ENCODE peak calls at places on chromosomes 6 and 20, in ten cellular contexts. E is endodermal cell, H is uterus, F is GM12864, S is NB4, U is GM20000, V is left ventricle myocardium inferior, Y is neural crest cell, B is AG10803, R is cardiac muscle cell. T is an unnamed sample.

GRCh38 chr6:157668690-157669089 is 154.4 kb upstream of the SNX9 start:
- DNase-seq in V (no peak), U (no peak), F (no peak), S (no peak), H (no peak), Y (no peak), R (no peak), E (no peak), B (no peak), T (no peak)

GRCh38 chr20:33310327-33310899 is 27.4 kb downstream of the BPIFB1 start:
- DNase-seq in F (no peak), S (no peak), U (no peak), E (no peak), R (no peak), Y (no peak), H (no peak), B (no peak), V (no peak), T (no peak)

GRCh38 chr20:44765647-44766367 is 20.1 kb downstream of the KCNK15 start:
- DNase-seq in S (no peak), B (no peak), H (no peak), V (no peak), R (peak; percentile 7), E (no peak), F (no peak), Y (no peak), U (no peak), T (no peak)

GRCh38 chr6:141202641-141203040 is 930.1 kb upstream of the GJE1 start:
- DNase-seq in U (no peak), V (no peak), H (no peak), R (no peak), E (no peak), Y (no peak), B (peak; percentile 73), F (no peak), S (no peak), T (no peak)

GRCh38 chr6:43496370-43497128 is 13.6 kb downstream of the LRRC73 start:
- DNase-seq in U (peak; percentile 54), B (peak; percentile 65), Y (no peak), S (peak; percentile 34), F (no peak), E (peak; percentile 85), H (no peak), R (peak; percentile 46), V (no peak), T (peak; percentile 54)

GRCh38 chr20:58366866-58367265 is 22.2 kb upstream of the VAPB start:
- DNase-seq in Y (no peak), V (no peak), E (no peak), S (no peak), F (no peak), R (no peak), U (no peak), H (no peak), B (peak; percentile 69), T (no peak)

GRCh38 chr6:131383421-131384411 is 189.3 kb upstream of the ARG1 start:
- DNase-seq in Y (no peak), V (no peak), S (no peak), E (peak; percentile 55), H (no peak), R (no peak), B (peak; percentile 72), F (no peak), U (no peak), T (no peak)

GRCh38 chr6:160224599-160225237 is 33.9 kb downstream of the SLC22A2 start:
- DNase-seq in S (no peak), R (no peak), U (no peak), V (no peak), H (no peak), F (no peak), E (no peak), B (no peak), Y (no peak), T (no peak)

GRCh38 chr6:119957195-119957594 is 607.6 kb upstream of the MAN1A1 start:
- DNase-seq in Y (no peak), R (no peak), U (no peak), S (no peak), F (no peak), B (no peak), E (peak; percentile 79), H (no peak), V (no peak), T (no peak)

GRCh38 chr20:63102720-63103375 is 96.1 kb upstream of the BHLHE23 start:
- DNase-seq in U (peak; percentile 84), B (peak; percentile 42), V (peak; percentile 39), Y (no peak), E (peak; percentile 69), H (peak; percentile 41), R (peak; percentile 62), F (no peak), S (no peak), T (peak; percentile 20)

GRCh38 chr20:57856658-57857057 is 146.8 kb upstream of the PMEPA1 start:
- DNase-seq in B (no peak), V (no peak), S (no peak), H (no peak), R (no peak), E (peak; percentile 6), Y (no peak), F (no peak), U (no peak), T (no peak)

GRCh38 chr6:122869437-122870024 is 80.5 kb downstream of the SMPDL3A start:
- DNase-seq in B (peak; percentile 45), S (peak; percentile 59), V (no peak), F (no peak), R (peak; percentile 66), H (peak; percentile 14), E (peak; percentile 71), Y (peak; percentile 22), U (peak; percentile 36), T (peak; percentile 27)

GRCh38 chr20:37279820-37280219 is 9.6 kb upstream of the MANBAL start:
- DNase-seq in E (no peak), H (no peak), V (no peak), B (no peak), U (no peak), S (no peak), Y (no peak), F (no peak), R (no peak), T (no peak)

GRCh38 chr6:31836676-31837611 is 9.4 kb downstream of the HSPA1B start:
- DNase-seq in E (no peak), V (no peak), F (no peak), B (peak; percentile 34), R (peak; percentile 43), H (no peak), U (no peak), Y (no peak), S (peak; percentile 50), T (no peak)

DNA sequence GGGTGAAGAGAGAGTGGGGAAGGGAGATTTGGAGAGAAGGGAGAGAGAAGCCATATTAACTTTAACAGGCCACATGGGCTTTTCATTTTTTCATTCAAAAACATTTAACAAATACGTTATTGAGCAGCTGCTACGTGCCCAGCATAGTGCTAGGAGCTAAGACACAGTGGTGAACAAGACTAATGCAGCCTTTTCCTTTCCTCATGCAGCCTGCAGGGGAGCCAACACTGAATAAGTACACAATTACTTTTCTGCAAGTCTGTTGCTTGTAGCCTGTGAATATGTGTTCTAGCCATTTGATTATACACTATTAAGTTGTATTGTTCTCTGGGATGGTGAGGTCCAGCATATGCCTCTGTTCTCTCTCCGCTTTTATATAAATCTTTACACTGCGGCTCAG is 1.9 kb upstream of the BLOC1S5 start:
- DNase-seq in R (no peak), F (no peak), U (no peak), H (no peak), E (peak; percentile 50), Y (no peak), B (no peak), V (no peak), S (peak; percentile 13), T (no peak)
- TF ChIP-seq CTCF in R (no peak), F (peak; percentile 45), U (no peak), H (no peak), E (peak; percentile 60), Y (peak; percentile 18), B (no peak), V (no peak), S (peak; percentile 8), T (no peak)

GRCh38 chr20:35144694-35145093 is 2.4 kb downstream of the EDEM2 start:
- DNase-seq in R (no peak), F (no peak), H (no peak), U (peak; percentile 50), E (no peak), V (no peak), B (no peak), Y (no peak), S (peak; percentile 68), T (no peak)

GRCh38 chr20:35146299-35146921 is 726 bp downstream of the EDEM2 start:
- DNase-seq in U (no peak), Y (peak; percentile 15), R (no peak), E (peak; percentile 82), F (no peak), S (peak; percentile 51), B (no peak), H (no peak), V (no peak), T (peak; percentile 36)

GRCh38 chr20:35146922-35147574 is at the start of gene EDEM2:
- DNase-seq in H (peak; percentile 95), B (peak; percentile 94), V (peak; percentile 95), F (peak; percentile 91), E (peak; percentile 98), Y (peak; percentile 98), U (peak; percentile 94), S (peak; percentile 97), R (peak; percentile 97), T (peak; percentile 97)

GRCh38 chr20:35145141-35145564 is 2.0 kb downstream of the EDEM2 start:
- DNase-seq in F (no peak), U (peak; percentile 63), Y (no peak), H (no peak), V (no peak), R (peak; percentile 81), E (peak; percentile 48), S (peak; percentile 72), B (peak; percentile 61), T (no peak)
- TF ChIP-seq CTCF in F (peak; percentile 51), U (peak; percentile 62), Y (peak; percentile 79), H (peak; percentile 58), V (peak; percentile 88), R (peak; percentile 79), E (peak; percentile 89), S (peak; percentile 63), B (peak; percentile 74), T (peak; percentile 54)

DNA sequence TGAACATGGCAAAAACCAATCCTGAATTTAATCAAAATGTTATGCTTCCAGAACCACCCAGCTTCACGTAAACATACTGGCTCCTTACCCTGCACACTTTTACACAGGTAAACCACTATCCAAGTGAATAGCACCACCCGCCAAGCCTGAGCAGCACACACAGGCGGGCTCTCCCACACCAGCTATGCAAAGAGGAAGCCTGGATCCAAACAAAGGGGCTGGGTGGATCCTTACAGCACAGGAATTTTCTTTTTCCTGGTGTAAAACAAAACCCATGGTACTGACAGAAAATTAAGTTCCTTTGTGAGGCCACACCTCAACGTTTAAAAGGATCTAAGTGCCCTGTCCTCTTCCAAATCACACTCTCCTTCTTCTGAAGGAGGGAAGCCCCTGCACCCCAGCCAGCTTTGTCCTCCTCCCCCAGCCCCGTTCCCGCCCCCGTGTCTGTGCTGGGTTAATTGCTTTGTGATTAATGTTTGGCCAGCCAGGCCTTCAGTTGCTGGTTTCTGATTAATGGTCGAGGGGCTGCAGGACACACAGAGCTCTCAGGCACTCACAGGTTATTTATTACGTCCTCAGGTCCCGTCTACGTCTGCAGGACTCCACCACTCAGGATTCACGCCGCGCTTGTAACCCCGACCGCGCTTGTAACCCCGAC is 6.1 kb downstream of the DACT2 start:
- DNase-seq in R (no peak), E (peak; percentile 73), F (no peak), S (no peak), V (no peak), H (no peak), B (no peak), Y (no peak), U (no peak), T (peak; percentile 77)
- TF ChIP-seq CTCF in R (no peak), E (no peak), F (no peak), S (no peak), V (no peak), H (no peak), B (no peak), Y (no peak), U (no peak), T (no peak)

GRCh38 chr6:111265842-111266241 is 178.5 kb downstream of the SLC16A10 start:
- DNase-seq in V (no peak), B (no peak), U (no peak), E (no peak), S (no peak), Y (no peak), F (no peak), R (peak; percentile 41), H (no peak), T (no peak)
- TF ChIP-seq CTCF in V (no peak), B (no peak), U (no peak), E (no peak), S (no peak), Y (no peak), F (no peak), R (no peak), H (no peak), T (no peak)

T was measured in nephron progenitor cell.